ENCODE peak calls at places on chromosome 12, in eight cellular contexts. W, E, Y, K, X, P, L and B are unnamed samples.

GRCh38 chr12:25769076-25769945 is 189.2 kb upstream of the RASSF8 start:
- DNase-seq in W (peak), Y (peak), L (peak), K (no peak), P (no peak), X (no peak), E (no peak), B (no peak)

GRCh38 chr12:27667540-27667939 is 28.7 kb upstream of the REP15 start:
- DNase-seq in X (no peak), E (no peak), Y (peak), L (no peak), K (no peak), P (no peak), W (peak), B (no peak)

GRCh38 chr12:71477046-71477445 is 37.4 kb downstream of the LGR5 start:
- DNase-seq in P (no peak), K (no peak), X (no peak), E (no peak), Y (peak), L (peak), W (no peak), B (no peak)

GRCh38 chr12:117012189-117012805 is 86.9 kb downstream of the TESC start:
- DNase-seq in W (peak), E (no peak), L (no peak), P (no peak), Y (peak), X (peak), K (no peak), B (no peak)

GRCh38 chr12:113473942-113474341 is 2.3 kb upstream of the LHX5 start:
- DNase-seq in Y (peak), W (no peak), X (no peak), K (no peak), P (no peak), L (no peak), E (no peak), B (no peak)

GRCh38 chr12:24054411-24054810 is 104.9 kb upstream of the SOX5 start:
- DNase-seq in E (no peak), P (no peak), Y (no peak), W (no peak), X (peak), L (no peak), K (no peak), B (no peak)

GRCh38 chr12:116719661-116720060 is 18.2 kb downstream of the SPRING1 start:
- DNase-seq in W (no peak), L (no peak), P (no peak), Y (no peak), E (no peak), X (no peak), K (no peak), B (no peak)

GRCh38 chr12:56991319-56991906 is 14.9 kb downstream of the ZBTB39 start:
- DNase-seq in E (no peak), L (no peak), K (no peak), P (peak), W (peak), Y (no peak), X (no peak), B (no peak)

GRCh38 chr12:12704593-12705230 is 8.7 kb upstream of the GPR19 start:
- DNase-seq in P (peak), Y (peak), X (peak), E (no peak), W (peak), L (peak), K (no peak), B (no peak)

GRCh38 chr12:129629901-129630300 is 273.9 kb downstream of the TMEM132D start:
- DNase-seq in X (no peak), L (no peak), E (no peak), P (no peak), W (no peak), Y (no peak), K (no peak), B (no peak)

GRCh38 chr12:26028953-26029740 is 70.7 kb downstream of the RASSF8 start:
- DNase-seq in L (peak), P (peak), W (peak), Y (peak), X (no peak), E (no peak), K (peak), B (no peak)

GRCh38 chr12:95623554-95624170 is 72.4 kb upstream of the USP44 start:
- DNase-seq in Y (peak), X (no peak), K (peak), W (no peak), E (no peak), P (peak), L (peak), B (no peak)

GRCh38 chr12:12943589-12944260 is 8.2 kb downstream of the GPRC5D start:
- DNase-seq in P (no peak), X (no peak), L (no peak), Y (peak), E (no peak), W (no peak), K (no peak), B (no peak)

GRCh38 chr12:68483592-68484373 is 126.9 kb upstream of the RAP1B start:
- DNase-seq in W (no peak), L (peak), P (no peak), E (no peak), Y (peak), K (no peak), X (no peak), B (no peak)

GRCh38 chr12:6524648-6525047 is 9.7 kb upstream of the GAPDH start:
- DNase-seq in X (no peak), Y (no peak), E (no peak), P (no peak), K (no peak), L (no peak), W (no peak), B (no peak)

GRCh38 chr12:6996040-6996441 is 22.2 kb downstream of the LPCAT3 start:
- DNase-seq in L (peak), Y (peak), P (no peak), W (no peak), E (no peak), X (no peak), K (no peak), B (no peak)

GRCh38 chr12:112664569-112664968 is 127.0 kb upstream of the RPH3A start:
- DNase-seq in L (no peak), K (peak), Y (peak), P (no peak), X (no peak), W (no peak), E (no peak), B (no peak)

GRCh38 chr12:49032679-49033447 is 14.3 kb upstream of the PRKAG1 start:
- DNase-seq in W (no peak), L (no peak), X (no peak), P (no peak), E (no peak), Y (no peak), K (no peak), B (no peak)

GRCh38 chr12:89138048-89138852 is 214.1 kb downstream of the DUSP6 start:
- DNase-seq in W (no peak), K (no peak), E (no peak), L (no peak), Y (peak), X (no peak), P (no peak), B (no peak)

GRCh38 chr12:51959211-51959610 is 7.7 kb downstream of the ACVR1B start:
- DNase-seq in W (no peak), X (no peak), E (no peak), L (no peak), K (no peak), P (no peak), Y (peak), B (no peak)

GRCh38 chr12:67927815-67928214 is 61.4 kb upstream of the IFNG-AS1 start:
- DNase-seq in L (no peak), Y (no peak), X (no peak), P (no peak), K (no peak), W (no peak), E (no peak), B (no peak)

GRCh38 chr12:23767834-23768233 is 181.6 kb downstream of the SOX5 start:
- DNase-seq in Y (no peak), K (no peak), W (no peak), X (no peak), L (peak), P (no peak), E (no peak), B (no peak)

GRCh38 chr12:7100239-7100638 is 8.0 kb upstream of the C1R start:
- DNase-seq in L (no peak), K (no peak), P (no peak), Y (no peak), W (no peak), E (no peak), X (no peak), B (no peak)

GRCh38 chr12:90166671-90167070 is 458.0 kb upstream of the ATP2B1 start:
- DNase-seq in P (no peak), E (no peak), L (no peak), K (no peak), W (no peak), Y (no peak), X (no peak), B (no peak)